ENCODE peak calls at places on chromosomes 7 and 10, in seven cellular contexts. N is PC-3, J is SK-N-SH, Q is brain microvascular endothelial cell, E is B cell, L is HFFc6, A is fibroblast of mammary gland. W is an unnamed sample.

GRCh38 chr7:119606297-119606696 is 666.7 kb upstream of the KCND2 start:
- DNase-seq in L (no peak), A (no peak), N (no peak), Q (no peak), J (no peak), E (no peak), W (no peak)

GRCh38 chr10:35896011-35896410 is 253.9 kb upstream of the FZD8 start:
- DNase-seq in E (no peak), J (no peak), L (peak), N (no peak), Q (peak), A (peak), W (peak)

GRCh38 chr10:86756511-86757109 is at the start of gene BMPR1A:
- DNase-seq in Q (peak), E (no peak), J (peak), L (peak), N (peak), A (peak), W (peak)

GRCh38 chr7:42605800-42606199 is 306.1 kb downstream of the C7orf25 start:
- DNase-seq in J (no peak), L (no peak), A (peak), Q (peak), N (peak), E (no peak), W (no peak)

GRCh38 chr10:28202941-28203352 is 99.9 kb downstream of the MPP7 start:
- DNase-seq in Q (no peak), N (peak), A (peak), E (no peak), J (no peak), L (peak), W (no peak)

GRCh38 chr7:101397770-101398324 is 35.2 kb downstream of the COL26A1 start:
- DNase-seq in N (no peak), E (no peak), L (no peak), A (no peak), J (no peak), Q (no peak), W (no peak)

GRCh38 chr7:139297795-139298194 is 43.3 kb upstream of the FMC1 start:
- DNase-seq in J (no peak), A (no peak), L (no peak), N (no peak), E (no peak), Q (no peak), W (no peak)

GRCh38 chr7:115116773-115117715 is 195.2 kb downstream of the MDFIC start:
- DNase-seq in L (no peak), A (no peak), N (no peak), J (no peak), E (no peak), Q (no peak), W (no peak)

GRCh38 chr10:42987121-42987541 is 89.7 kb upstream of the RET start:
- DNase-seq in A (no peak), J (no peak), L (no peak), N (no peak), E (no peak), Q (no peak), W (no peak)

GRCh38 chr10:29853913-29854312 is 205.5 kb downstream of the JCAD start:
- DNase-seq in Q (no peak), N (no peak), A (no peak), J (no peak), E (no peak), L (no peak), W (no peak)

GRCh38 chr10:125160856-125161569 is 650 bp upstream of the CTBP2 start:
- DNase-seq in L (peak), E (peak), A (peak), N (peak), J (peak), Q (peak), W (peak)

GRCh38 chr7:96723622-96724021 is 14.0 kb upstream of the SEM1 start:
- DNase-seq in N (no peak), J (no peak), A (peak), Q (no peak), E (no peak), L (no peak), W (no peak)

GRCh38 chr10:53537508-53537907 is 764.9 kb upstream of the MBL2 start:
- DNase-seq in A (no peak), L (no peak), N (peak), J (peak), E (no peak), Q (no peak), W (no peak)

GRCh38 chr7:107879400-107880035 is 11.5 kb upstream of the DLD start:
- DNase-seq in Q (peak), A (peak), N (peak), J (peak), E (peak), L (peak), W (peak)

GRCh38 chr7:104903044-104903443 is 111.0 kb upstream of the KMT2E start:
- DNase-seq in E (no peak), Q (no peak), N (no peak), J (no peak), A (peak), L (no peak), W (peak)

GRCh38 chr10:122649903-122650302 is 49.7 kb downstream of the C10orf120 start:
- DNase-seq in A (no peak), E (no peak), Q (no peak), J (no peak), L (no peak), N (no peak), W (no peak)

GRCh38 chr7:1531979-1532455 is 1.5 kb downstream of the MAFK start:
- DNase-seq in L (no peak), J (no peak), E (peak), N (peak), Q (no peak), A (no peak), W (no peak)

GRCh38 chr7:27131390-27131819 is 848 bp upstream of the HOXA4 start:
- DNase-seq in A (no peak), E (no peak), L (no peak), Q (no peak), N (no peak), J (no peak), W (no peak)

GRCh38 chr7:127937066-127937680 is 94.1 kb downstream of the LRRC4 start:
- DNase-seq in Q (no peak), A (no peak), E (no peak), J (no peak), L (no peak), N (no peak), W (no peak)

GRCh38 chr7:127934711-127935110 is 96.5 kb downstream of the LRRC4 start:
- DNase-seq in A (no peak), J (no peak), L (no peak), E (no peak), Q (no peak), N (no peak), W (no peak)

GRCh38 chr7:127938588-127938987 is 92.6 kb downstream of the LRRC4 start:
- DNase-seq in J (no peak), A (peak), E (no peak), N (peak), Q (peak), L (peak), W (peak)

GRCh38 chr7:127933116-127933515 is 98.1 kb downstream of the LRRC4 start:
- DNase-seq in N (no peak), Q (no peak), J (no peak), A (no peak), E (no peak), L (no peak), W (peak)

DNA sequence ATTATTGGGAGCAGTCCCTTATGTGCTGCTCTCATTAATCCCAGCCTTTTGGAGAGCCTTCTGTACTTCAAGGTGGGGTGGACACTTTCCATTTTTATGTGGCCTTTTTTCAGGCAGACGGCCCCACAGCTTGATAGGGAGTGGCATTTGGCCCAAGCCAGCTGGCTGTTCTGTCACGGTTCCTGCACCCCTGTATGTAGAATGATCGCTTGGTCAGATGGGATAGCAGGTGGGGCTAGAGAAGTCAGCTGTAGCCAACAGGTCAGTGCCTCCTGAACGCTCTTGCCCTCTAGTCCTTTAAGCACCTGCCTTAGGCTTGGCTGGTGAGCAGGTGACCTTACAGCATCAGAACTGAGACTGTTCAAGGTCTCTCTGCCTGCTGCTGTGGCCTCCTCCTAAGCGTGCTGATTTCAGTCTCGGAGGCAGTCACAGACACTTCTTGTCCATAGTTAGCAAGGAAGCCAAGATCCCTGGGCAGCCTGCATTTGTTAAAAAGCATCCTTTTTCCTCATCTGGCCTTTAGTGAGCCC is 95.3 kb downstream of the LRRC4 start:
- DNase-seq in E (no peak), J (no peak), L (no peak), A (no peak), N (no peak), Q (no peak), W (no peak)
- TF ChIP-seq CTCF in E (no peak), J (no peak), L (no peak), A (no peak), N (no peak), Q (no peak), W (no peak)

GRCh38 chr10:47152861-47153349 is 147.1 kb upstream of the GDF10 start:
- DNase-seq in L (peak), E (no peak), A (peak), Q (no peak), N (peak), J (no peak), W (no peak)
- TF ChIP-seq CTCF in L (peak), E (peak), A (peak), Q (peak), N (peak), J (peak), W (peak)

GRCh38 chr10:14617850-14618249 is 156.8 kb downstream of the FAM107B start:
- DNase-seq in E (no peak), Q (no peak), N (peak), A (peak), J (no peak), L (no peak), W (peak)
- TF ChIP-seq CTCF in E (no peak), Q (peak), N (no peak), A (peak), J (no peak), L (peak), W (peak)

GRCh38 chr7:7687800-7688199 is 30.6 kb downstream of the RPA3 start:
- DNase-seq in E (no peak), Q (no peak), J (no peak), L (no peak), A (no peak), N (no peak), W (no peak)
- TF ChIP-seq CTCF in E (no peak), Q (no peak), J (no peak), L (no peak), A (no peak), N (no peak), W (no peak)

GRCh38 chr10:60441515-60441914 is 51.8 kb upstream of the ANK3 start:
- DNase-seq in Q (no peak), J (no peak), E (no peak), A (peak), N (peak), L (peak), W (peak)
- TF ChIP-seq CTCF in Q (peak), J (peak), E (peak), A (peak), N (peak), L (peak), W (peak)

GRCh38 chr10:75404335-75405200 is 3.0 kb upstream of the ZNF503 start:
- DNase-seq in N (peak), E (peak), A (no peak), L (no peak), Q (no peak), J (peak), W (no peak)
- TF ChIP-seq CTCF in N (peak), E (no peak), A (no peak), L (no peak), Q (no peak), J (peak), W (no peak)

GRCh38 chr7:7641129-7641663 is 644 bp downstream of the UMAD1 start:
- DNase-seq in N (peak), A (peak), Q (no peak), E (no peak), L (no peak), J (peak), W (peak)
- TF ChIP-seq CTCF in N (no peak), A (no peak), Q (peak), E (no peak), L (no peak), J (peak), W (no peak)

GRCh38 chr10:44392420-44392819 is 7.5 kb upstream of the CXCL12 start:
- DNase-seq in L (no peak), A (no peak), J (no peak), Q (no peak), E (no peak), N (no peak), W (no peak)
- TF ChIP-seq CTCF in L (no peak), A (no peak), J (no peak), Q (no peak), E (no peak), N (no peak), W (no peak)

W was measured in cardiac fibroblast.